ENCODE peak calls at places on chromosomes 6 and 20, in four cellular contexts. O, Z, E and Y are unnamed samples.

GRCh38 chr6:37083243-37084138 is 78.0 kb downstream of the FGD2 start:
- DNase-seq in Z (no peak), O (no peak), E (no peak), Y (peak)

GRCh38 chr20:64161595-64162238 is 2.5 kb upstream of the MYT1 start:
- DNase-seq in E (no peak), Z (peak), O (peak), Y (peak)

GRCh38 chr6:87104657-87105056 is 9.8 kb upstream of the CGA start:
- DNase-seq in E (no peak), O (no peak), Z (no peak), Y (no peak)

GRCh38 chr20:38751360-38751976 is 3.2 kb downstream of the ACTR5 start:
- DNase-seq in E (peak), Z (peak), O (peak), Y (peak)

GRCh38 chr20:52760791-52761190 is 211.4 kb upstream of the TSHZ2 start:
- DNase-seq in Z (no peak), O (peak), E (no peak), Y (no peak)

GRCh38 chr6:54070025-54070424 is 41.2 kb upstream of the MLIP start:
- DNase-seq in O (no peak), Z (no peak), E (no peak), Y (no peak)

GRCh38 chr6:84455630-84456029 is 228.2 kb upstream of the CEP162 start:
- DNase-seq in E (no peak), O (no peak), Z (no peak), Y (no peak)

GRCh38 chr20:62426678-62427077 is 661 bp downstream of the RBBP8NL start:
- DNase-seq in E (no peak), O (peak), Z (peak), Y (peak)

GRCh38 chr6:91083226-91083625 is 496.4 kb upstream of the MAP3K7 start:
- DNase-seq in O (no peak), Z (peak), E (no peak), Y (no peak)

GRCh38 chr6:106084106-106084963 is 1.8 kb upstream of the PRDM1 start:
- DNase-seq in Z (peak), E (peak), O (peak), Y (peak)

GRCh38 chr6:114514153-114514552 is 171.3 kb upstream of the HS3ST5 start:
- DNase-seq in E (no peak), O (no peak), Z (no peak), Y (no peak)

GRCh38 chr20:31698803-31699718 is 23.6 kb downstream of the BCL2L1 start:
- DNase-seq in Z (no peak), E (peak), O (no peak), Y (peak)

GRCh38 chr6:2876210-2877056 is 26.7 kb downstream of the SERPINB9 start:
- DNase-seq in O (peak), E (no peak), Z (peak), Y (peak)

GRCh38 chr6:45625191-45625664 is 247.5 kb upstream of the SUPT3H start:
- DNase-seq in E (no peak), Z (no peak), O (no peak), Y (no peak)

GRCh38 chr6:137571854-137572253 is 77.7 kb upstream of the OLIG3 start:
- DNase-seq in Z (peak), E (peak), O (peak), Y (peak)

GRCh38 chr20:35952480-35953410 is 1.6 kb downstream of the SCAND1 start:
- DNase-seq in O (peak), E (peak), Z (no peak), Y (peak)

GRCh38 chr6:20266851-20267608 is 54.8 kb upstream of the MBOAT1 start:
- DNase-seq in O (no peak), Z (no peak), E (no peak), Y (no peak)

GRCh38 chr6:41036601-41037000 is 2.4 kb downstream of the UNC5CL start:
- DNase-seq in Z (no peak), E (no peak), O (no peak), Y (no peak)

GRCh38 chr6:8113260-8113659 is 10.9 kb upstream of the EEF1E1 start:
- DNase-seq in E (no peak), Z (no peak), O (no peak), Y (no peak)

GRCh38 chr6:165439928-165440554 is 130.6 kb upstream of the C6orf118 start:
- DNase-seq in O (peak), E (peak), Z (peak), Y (peak)

GRCh38 chr20:20266552-20266951 is 101.4 kb upstream of the INSM1 start:
- DNase-seq in E (no peak), Z (no peak), O (no peak), Y (no peak)

GRCh38 chr6:42374027-42374669 is 77.6 kb downstream of the TRERF1 start:
- DNase-seq in E (no peak), O (no peak), Z (no peak), Y (no peak)

GRCh38 chr20:36573798-36574277 is 441 bp downstream of the TGIF2 start:
- DNase-seq in O (no peak), E (peak), Z (no peak), Y (no peak)

GRCh38 chr20:49909499-49910339 is 5.6 kb downstream of the SPATA2 start:
- DNase-seq in Z (peak), E (no peak), O (peak), Y (peak)

GRCh38 chr6:134195164-134195906 is 122.6 kb downstream of the SGK1 start:
- DNase-seq in E (no peak), Z (no peak), O (no peak), Y (no peak)

GRCh38 chr6:107730683-107731314 is 93.3 kb downstream of the SCML4 start:
- DNase-seq in E (no peak), O (no peak), Z (no peak), Y (no peak)

GRCh38 chr6:16320533-16321340 is 82.3 kb downstream of the GMPR start:
- DNase-seq in Z (no peak), O (no peak), E (no peak), Y (peak)

GRCh38 chr20:54177378-54177777 is 3.6 kb upstream of the CYP24A1 start:
- DNase-seq in Z (no peak), O (no peak), E (no peak), Y (no peak)

GRCh38 chr6:144809120-144809519 is 524.0 kb downstream of the UTRN start:
- DNase-seq in O (no peak), Z (no peak), E (no peak), Y (no peak)

GRCh38 chr20:13455713-13456112 is 183.0 kb downstream of the TASP1 start:
- DNase-seq in Z (no peak), E (no peak), O (no peak), Y (no peak)

GRCh38 chr6:12033770-12034169 is 21.7 kb downstream of the HIVEP1 start:
- DNase-seq in O (no peak), E (no peak), Z (no peak), Y (no peak)

GRCh38 chr6:151763303-151763702 is 44.2 kb upstream of the ESR1 start:
- DNase-seq in O (peak), E (no peak), Z (peak), Y (no peak)

GRCh38 chr20:60697252-60697651 is 554.8 kb upstream of the CDH4 start:
- DNase-seq in E (no peak), Z (no peak), O (no peak), Y (no peak)

GRCh38 chr20:14062786-14063185 is 67.5 kb downstream of the MACROD2 start:
- DNase-seq in Z (no peak), E (peak), O (no peak), Y (no peak)

GRCh38 chr6:126134491-126134890 is 148.2 kb downstream of the TRMT11 start:
- DNase-seq in E (no peak), Z (no peak), O (no peak), Y (no peak)

GRCh38 chr6:85920782-85921181 is 278.1 kb upstream of the SYNCRIP start:
- DNase-seq in E (no peak), O (no peak), Z (peak), Y (no peak)

GRCh38 chr6:63572733-63573139 is 456 bp downstream of the LOC128125822 start:
- DNase-seq in O (no peak), E (no peak), Z (peak), Y (peak)

GRCh38 chr6:130995783-130996447 is 67.1 kb downstream of the EPB41L2 start:
- DNase-seq in O (no peak), E (no peak), Z (no peak), Y (no peak)
- TF ChIP-seq EZH2phosphoT487 in O (no peak), E (no peak), Z (no peak), Y (no peak)

GRCh38 chr6:138848461-138848860 is 52.6 kb downstream of the ECT2L start:
- DNase-seq in Z (no peak), O (no peak), E (no peak), Y (no peak)

GRCh38 chr6:138844203-138844602 is 48.3 kb downstream of the ECT2L start:
- DNase-seq in O (peak), E (no peak), Z (peak), Y (peak)

GRCh38 chr6:138847884-138848283 is 52.0 kb downstream of the ECT2L start:
- DNase-seq in E (no peak), Z (no peak), O (no peak), Y (no peak)
- TF ChIP-seq CTCF in E (no peak), Z (no peak), O (no peak), Y (no peak)

GRCh38 chr6:43455034-43455747 is at the start of gene DLK2:
- DNase-seq in Z (peak), O (peak), E (no peak), Y (peak)
- TF ChIP-seq EZH2 in Z (no peak), O (no peak), E (no peak), Y (no peak)

GRCh38 chr6:168273483-168274045 is 46.0 kb downstream of the DACT2 start:
- DNase-seq in Z (peak), E (no peak), O (no peak), Y (no peak)
- TF ChIP-seq EZH2phosphoT487 in Z (no peak), E (no peak), O (no peak), Y (no peak)